ENCODE peak calls at places on chromosomes 7 and 10, in eight cellular contexts. P is neural crest cell, U is AG04450, F is astrocyte of the spinal cord, O is GM13976, N is H9, S is Calu3, D is cardiac muscle cell. Q is an unnamed sample.

GRCh38 chr10:43202224-43202656 is 64.0 kb downstream of the CSGALNACT2 start:
- DNase-seq in N (peak), P (peak), O (peak), S (peak), U (no peak), F (no peak), D (peak), Q (no peak)

GRCh38 chr7:82384051-82384464 is 59.5 kb downstream of the CACNA2D1 start:
- DNase-seq in P (no peak), S (no peak), D (no peak), N (no peak), F (no peak), U (no peak), O (no peak), Q (no peak)

GRCh38 chr7:24898691-24899090 is 81.3 kb downstream of the OSBPL3 start:
- DNase-seq in P (no peak), D (no peak), U (no peak), N (no peak), F (peak), O (peak), S (no peak), Q (no peak)

GRCh38 chr7:134639061-134639460 is 7.6 kb upstream of the BPGM start:
- DNase-seq in O (no peak), U (no peak), F (no peak), S (no peak), P (no peak), D (no peak), N (no peak), Q (no peak)

GRCh38 chr10:129332476-129332875 is 134.6 kb upstream of the MGMT start:
- DNase-seq in U (no peak), S (no peak), F (no peak), N (peak), P (peak), O (no peak), D (peak), Q (no peak)

GRCh38 chr7:41976411-41976810 is 260.6 kb downstream of the GLI3 start:
- DNase-seq in P (no peak), N (no peak), S (no peak), U (no peak), D (no peak), O (no peak), F (no peak), Q (no peak)

GRCh38 chr7:149625947-149626392 is 128.4 kb upstream of the ZNF746 start:
- DNase-seq in O (no peak), S (no peak), P (no peak), N (no peak), D (no peak), U (no peak), F (no peak), Q (peak)

GRCh38 chr7:21944616-21945373 is 904 bp downstream of the CDCA7L start:
- DNase-seq in S (peak), U (no peak), F (peak), P (no peak), O (peak), D (peak), N (peak), Q (no peak)

GRCh38 chr10:4822208-4822607 is 3.8 kb upstream of the AKR1E2 start:
- DNase-seq in P (no peak), O (no peak), D (peak), F (no peak), U (no peak), N (no peak), S (no peak), Q (no peak)

GRCh38 chr7:120919466-120919865 is 31.1 kb upstream of the ING3 start:
- DNase-seq in S (no peak), O (no peak), P (no peak), U (no peak), F (no peak), N (no peak), D (no peak), Q (no peak)

GRCh38 chr7:148079681-148080080 is 510.9 kb upstream of the C7orf33 start:
- DNase-seq in P (no peak), N (no peak), D (no peak), U (no peak), F (no peak), S (no peak), O (no peak), Q (no peak)

DNA sequence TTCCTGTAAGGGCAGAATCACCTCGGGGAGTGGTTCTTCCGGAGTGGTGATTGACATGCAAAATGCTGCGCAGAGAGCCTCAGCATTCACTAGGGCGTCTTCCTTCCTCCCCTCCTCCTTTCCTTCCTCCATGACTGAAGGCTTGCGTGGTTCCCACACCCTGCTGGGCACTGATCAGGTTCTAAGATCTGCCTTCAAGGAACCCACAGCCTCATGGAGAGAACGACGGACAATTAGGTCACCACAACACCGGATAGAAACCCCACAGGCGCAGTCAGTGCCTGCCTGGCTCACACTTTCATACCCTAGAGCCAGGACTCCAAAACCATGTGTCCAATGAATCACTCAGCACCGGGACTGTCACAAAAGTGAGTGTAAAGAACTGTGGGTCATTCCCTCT is 131.3 kb downstream of the DPP6 start:
- DNase-seq in O (no peak), S (no peak), N (no peak), F (no peak), U (no peak), P (no peak), D (no peak), Q (no peak)
- TF ChIP-seq CTCF in O (no peak), S (no peak), N (no peak), F (no peak), U (no peak), P (no peak), D (no peak), Q (no peak)

DNA sequence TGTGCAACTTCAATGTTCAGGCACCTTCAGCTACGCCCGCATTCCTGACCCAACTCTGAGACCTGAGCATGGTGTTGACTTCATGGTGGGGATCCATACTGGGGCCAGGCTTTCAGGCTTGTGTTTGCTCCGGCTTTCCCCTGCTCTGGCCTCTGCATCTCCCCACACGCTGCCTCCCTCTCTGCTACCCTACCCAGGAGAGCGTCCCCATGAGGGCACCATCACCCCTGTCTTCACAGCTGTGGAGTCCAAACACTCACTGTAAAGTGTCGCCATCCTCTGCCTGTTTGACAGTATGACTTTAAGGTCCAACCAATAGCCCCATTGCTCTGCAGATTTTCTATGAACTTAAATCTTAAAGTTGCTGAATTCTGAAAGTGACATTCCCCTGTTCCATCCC is 199.0 kb upstream of the GRB10 start:
- DNase-seq in D (no peak), U (no peak), F (no peak), S (no peak), N (peak), P (no peak), O (no peak), Q (no peak)
- TF ChIP-seq CTCF in D (no peak), U (no peak), F (no peak), S (no peak), N (peak), P (no peak), O (no peak), Q (no peak)

DNA sequence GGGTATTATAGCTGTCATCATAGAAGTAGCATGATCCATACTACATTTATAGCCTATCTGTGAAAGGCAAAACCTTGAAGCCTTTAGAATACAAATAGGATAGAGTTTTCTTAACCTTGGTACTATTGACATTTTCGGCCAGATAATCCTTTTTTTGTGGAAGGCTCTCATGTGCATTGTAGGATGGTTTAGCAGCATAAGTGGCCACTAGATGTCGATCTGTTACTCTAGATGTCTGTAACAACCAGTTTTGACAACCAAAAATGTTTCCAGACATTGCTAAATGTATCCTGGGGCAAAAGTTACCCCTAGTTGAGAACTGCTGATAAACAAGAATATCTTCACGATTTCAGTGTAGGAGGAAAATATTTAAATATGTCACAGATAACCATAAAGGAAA is 319.4 kb upstream of the GALNT17 start:
- DNase-seq in U (no peak), O (no peak), D (no peak), P (no peak), S (no peak), N (no peak), F (no peak), Q (no peak)
- TF ChIP-seq CTCF in U (no peak), O (peak), D (no peak), P (peak), S (no peak), N (peak), F (peak), Q (no peak)

GRCh38 chr7:142323706-142324105 is 65.8 kb upstream of the PRSS58 start:
- DNase-seq in O (no peak), N (peak), F (no peak), U (no peak), S (peak), P (peak), D (peak), Q (no peak)
- TF ChIP-seq CTCF in O (peak), N (peak), F (peak), U (peak), S (peak), P (peak), D (peak), Q (no peak)

GRCh38 chr10:69840773-69841172 is 39.1 kb downstream of the COL13A1 start:
- DNase-seq in D (no peak), U (no peak), N (no peak), O (no peak), S (no peak), F (no peak), P (no peak), Q (no peak)

GRCh38 chr10:69838853-69839252 is 37.1 kb downstream of the COL13A1 start:
- DNase-seq in N (no peak), O (no peak), F (peak), D (no peak), U (no peak), S (no peak), P (no peak), Q (no peak)

GRCh38 chr10:69838418-69838817 is 36.7 kb downstream of the COL13A1 start:
- DNase-seq in U (no peak), N (no peak), P (no peak), D (no peak), F (no peak), S (no peak), O (no peak), Q (no peak)

GRCh38 chr10:69842020-69842419 is 40.3 kb downstream of the COL13A1 start:
- DNase-seq in S (no peak), O (no peak), D (no peak), N (no peak), F (no peak), U (no peak), P (no peak), Q (no peak)

DNA sequence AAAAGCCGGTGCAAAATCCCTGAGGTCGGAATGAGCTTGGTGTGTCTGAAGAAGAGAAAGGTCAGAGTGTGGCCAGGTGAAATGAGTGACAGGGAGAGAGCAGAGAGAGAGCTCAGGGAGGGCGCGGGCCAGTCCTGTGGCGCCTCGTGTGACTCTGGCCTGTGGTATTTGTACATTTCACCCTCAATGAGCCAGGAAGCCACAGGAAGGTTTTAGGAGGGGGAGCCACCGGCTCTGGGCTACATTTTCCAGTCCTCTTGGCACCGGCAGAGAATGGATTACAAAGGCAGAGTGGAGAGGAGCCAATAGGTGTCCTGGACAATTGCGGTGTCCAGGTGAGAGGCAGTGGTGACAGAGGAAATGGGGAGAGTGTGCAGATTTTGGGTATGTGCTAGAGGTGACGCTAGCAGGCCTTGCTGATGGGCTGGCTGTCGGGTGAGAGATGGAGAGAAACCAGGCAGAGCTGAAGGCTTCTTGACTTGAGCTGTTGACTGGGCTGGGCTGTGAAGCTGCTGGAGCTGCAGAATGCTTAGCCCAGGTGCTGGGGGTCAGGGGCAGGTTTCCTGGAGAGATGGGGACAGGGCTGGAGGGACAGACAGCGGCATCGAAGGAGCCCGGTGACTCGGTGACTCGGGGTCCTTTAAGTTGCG is 38.1 kb downstream of the COL13A1 start:
- DNase-seq in D (peak), P (no peak), F (peak), S (no peak), U (no peak), N (no peak), O (no peak), Q (no peak)
- TF ChIP-seq CTCF in D (no peak), P (no peak), F (no peak), S (no peak), U (no peak), N (no peak), O (no peak), Q (no peak)

GRCh38 chr7:112789824-112790650 is at the start of gene TMEM168:
- DNase-seq in D (peak), F (peak), N (peak), U (peak), O (peak), S (peak), P (peak), Q (no peak)
- TF ChIP-seq CTCF in D (no peak), F (no peak), N (no peak), U (peak), O (no peak), S (no peak), P (no peak), Q (no peak)

DNA sequence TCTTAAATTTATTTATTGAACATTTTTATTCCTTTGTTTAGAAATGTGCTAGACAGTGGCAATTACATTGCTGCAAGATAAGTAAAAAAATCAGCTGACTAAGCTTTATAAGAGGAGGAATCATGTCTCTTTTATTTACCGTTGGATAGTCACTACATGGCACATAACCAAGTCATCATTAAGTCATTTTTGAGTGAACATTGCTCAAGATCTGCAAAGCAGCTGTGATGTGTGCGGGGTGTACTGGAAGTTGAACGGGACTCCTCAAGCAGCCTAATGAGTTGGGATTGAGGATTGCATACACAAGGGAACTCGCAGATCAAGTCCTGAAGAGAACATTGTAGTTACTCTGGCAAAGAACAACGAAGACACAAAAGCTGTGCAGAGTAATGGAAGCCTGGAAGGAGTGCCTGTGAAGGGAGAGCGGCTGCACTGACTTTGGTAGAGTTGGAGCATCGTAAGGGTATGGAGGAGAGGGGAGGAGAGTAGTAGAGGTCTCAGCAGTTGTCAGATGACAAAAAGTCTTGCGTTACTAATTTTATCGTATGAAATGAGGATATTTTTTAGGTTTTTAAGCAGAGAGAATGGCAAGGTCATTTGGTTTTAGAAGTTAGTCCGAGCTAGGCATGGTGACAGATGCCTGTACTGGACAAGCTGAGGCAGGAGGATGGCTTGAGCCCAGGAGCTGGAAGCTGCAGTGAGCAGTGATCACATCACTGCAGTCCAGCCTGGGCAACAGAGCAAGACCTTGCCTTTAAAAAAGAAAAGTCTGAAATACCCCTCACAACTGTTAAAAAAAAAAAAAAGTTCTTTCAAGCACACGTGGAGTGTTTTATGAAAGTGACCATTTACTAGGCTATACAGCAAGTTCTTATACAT is 95.1 kb downstream of the BMPR1A start:
- DNase-seq in O (no peak), F (peak), U (peak), P (no peak), N (no peak), S (no peak), D (no peak), Q (peak)
- TF ChIP-seq CTCF in O (no peak), F (no peak), U (no peak), P (no peak), N (no peak), S (no peak), D (no peak), Q (no peak)

GRCh38 chr7:80660939-80661338 is 22.5 kb downstream of the CD36 start:
- DNase-seq in F (no peak), S (no peak), D (no peak), N (no peak), O (no peak), P (no peak), U (no peak), Q (no peak)

GRCh38 chr7:80659120-80660055 is 20.9 kb downstream of the CD36 start:
- DNase-seq in U (no peak), N (no peak), D (peak), F (peak), S (no peak), P (no peak), O (peak), Q (peak)

GRCh38 chr7:80665526-80665925 is 27.1 kb downstream of the CD36 start:
- DNase-seq in D (no peak), S (no peak), P (no peak), O (no peak), F (no peak), U (no peak), N (no peak), Q (no peak)

GRCh38 chr7:80662252-80662651 is 23.8 kb downstream of the CD36 start:
- DNase-seq in P (no peak), O (no peak), N (no peak), D (no peak), F (no peak), U (no peak), S (no peak), Q (no peak)

DNA sequence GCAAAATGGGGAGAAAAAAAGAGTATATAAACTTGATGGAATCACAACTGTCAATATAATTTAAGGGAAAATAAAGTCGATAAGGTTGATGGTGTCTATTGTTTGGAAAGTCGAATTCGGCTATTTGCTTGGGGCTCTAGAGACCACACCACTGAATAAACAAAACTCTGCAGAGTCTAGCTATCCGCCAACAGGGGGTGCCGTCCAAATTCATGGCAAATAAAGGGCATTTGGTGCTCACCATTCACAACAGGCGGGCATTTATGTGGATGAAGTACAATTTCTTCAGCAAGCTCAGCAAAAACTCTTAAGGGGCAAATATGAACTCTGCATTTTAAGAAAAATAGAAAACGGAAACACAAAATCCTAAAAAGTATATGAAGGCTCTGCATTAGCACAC is 23.3 kb downstream of the CD36 start:
- DNase-seq in N (no peak), O (no peak), S (no peak), U (no peak), D (no peak), F (no peak), P (no peak), Q (no peak)
- TF ChIP-seq CTCF in N (peak), O (no peak), S (no peak), U (peak), D (peak), F (peak), P (peak), Q (no peak)

Q was measured in BJ.